ENCODE peak calls at places on chromosomes 6 and 20, in eight cellular contexts. One of them, this sample, is unnamed. For H3K36me3, the result is how much of the 10 kb centered on the place peaks cover.

GRCh38 chr6:169784941-169785340 is 33.5 kb downstream of the ERMARD start:
- DNase-seq in heart right ventricle: no peak
- DNase-seq in heart left ventricle: no peak
- DNase-seq in psoas muscle: no peak
- DNase-seq in IMR-90: no peak
- DNase-seq in body of pancreas: no peak
- DNase-seq in H1: no peak
- DNase-seq in transverse colon: no peak
- DNase-seq in this sample: no peak

GRCh38 chr6:10676403-10676802 is 18.0 kb downstream of the C6orf52 start:
- DNase-seq in heart right ventricle: no peak
- DNase-seq in heart left ventricle: no peak
- DNase-seq in psoas muscle: no peak
- DNase-seq in IMR-90: no peak
- DNase-seq in body of pancreas: no peak
- DNase-seq in H1: no peak
- DNase-seq in transverse colon: no peak
- DNase-seq in this sample: no peak

GRCh38 chr6:104623052-104623690 is 236.5 kb downstream of the HACE1 start:
- DNase-seq in heart right ventricle: no peak
- DNase-seq in heart left ventricle: no peak
- DNase-seq in psoas muscle: no peak
- DNase-seq in IMR-90: no peak
- DNase-seq in body of pancreas: no peak
- DNase-seq in H1: no peak
- DNase-seq in transverse colon: no peak
- DNase-seq in this sample: peak

GRCh38 chr20:63980317-63980805 is 571 bp upstream of the PRPF6 start:
- DNase-seq in heart right ventricle: no peak
- DNase-seq in heart left ventricle: no peak
- DNase-seq in psoas muscle: no peak
- DNase-seq in IMR-90: no peak
- DNase-seq in body of pancreas: no peak
- DNase-seq in H1: no peak
- DNase-seq in transverse colon: no peak
- DNase-seq in this sample: peak

GRCh38 chr20:62724692-62725595 is 16.3 kb downstream of the NTSR1 start:
- DNase-seq in heart right ventricle: no peak
- DNase-seq in heart left ventricle: peak
- DNase-seq in psoas muscle: peak
- DNase-seq in IMR-90: no peak
- DNase-seq in body of pancreas: no peak
- DNase-seq in H1: no peak
- DNase-seq in transverse colon: no peak
- DNase-seq in this sample: no peak

GRCh38 chr6:5681480-5681879 is 325.2 kb downstream of the NRN1 start:
- DNase-seq in heart right ventricle: no peak
- DNase-seq in heart left ventricle: no peak
- DNase-seq in psoas muscle: no peak
- DNase-seq in IMR-90: no peak
- DNase-seq in body of pancreas: no peak
- DNase-seq in H1: no peak
- DNase-seq in transverse colon: no peak
- DNase-seq in this sample: no peak

GRCh38 chr20:475463-476357 is 13.4 kb upstream of the TBC1D20 start:
- DNase-seq in heart right ventricle: no peak
- DNase-seq in heart left ventricle: no peak
- DNase-seq in psoas muscle: no peak
- DNase-seq in IMR-90: no peak
- DNase-seq in body of pancreas: no peak
- DNase-seq in H1: no peak
- DNase-seq in transverse colon: no peak
- DNase-seq in this sample: no peak

GRCh38 chr6:41187924-41188886 is 12.7 kb downstream of the TREML2 start:
- DNase-seq in heart right ventricle: no peak
- DNase-seq in heart left ventricle: no peak
- DNase-seq in psoas muscle: no peak
- DNase-seq in IMR-90: no peak
- DNase-seq in body of pancreas: no peak
- DNase-seq in H1: no peak
- DNase-seq in transverse colon: no peak
- DNase-seq in this sample: no peak

GRCh38 chr6:132456700-132457143 is 55.4 kb upstream of the MOXD1 start:
- DNase-seq in heart right ventricle: peak
- DNase-seq in heart left ventricle: peak
- DNase-seq in psoas muscle: no peak
- DNase-seq in IMR-90: no peak
- DNase-seq in body of pancreas: no peak
- DNase-seq in H1: no peak
- DNase-seq in transverse colon: peak
- DNase-seq in this sample: peak

GRCh38 chr6:42979523-42980177 is 669 bp upstream of the PEX6 start:
- DNase-seq in heart right ventricle: no peak
- DNase-seq in heart left ventricle: no peak
- DNase-seq in psoas muscle: no peak
- DNase-seq in IMR-90: peak
- DNase-seq in body of pancreas: no peak
- DNase-seq in H1: no peak
- DNase-seq in transverse colon: no peak
- DNase-seq in this sample: no peak

GRCh38 chr6:51349866-51350265 is 531.2 kb downstream of the TFAP2B start:
- DNase-seq in heart right ventricle: no peak
- DNase-seq in heart left ventricle: no peak
- DNase-seq in psoas muscle: no peak
- DNase-seq in IMR-90: no peak
- DNase-seq in body of pancreas: no peak
- DNase-seq in H1: no peak
- DNase-seq in transverse colon: peak
- DNase-seq in this sample: no peak

GRCh38 chr6:95576621-95577316 is 566 bp upstream of the MANEA start:
- DNase-seq in heart right ventricle: no peak
- DNase-seq in heart left ventricle: no peak
- DNase-seq in psoas muscle: no peak
- DNase-seq in IMR-90: peak
- DNase-seq in body of pancreas: no peak
- DNase-seq in H1: no peak
- DNase-seq in transverse colon: no peak
- DNase-seq in this sample: no peak

DNA sequence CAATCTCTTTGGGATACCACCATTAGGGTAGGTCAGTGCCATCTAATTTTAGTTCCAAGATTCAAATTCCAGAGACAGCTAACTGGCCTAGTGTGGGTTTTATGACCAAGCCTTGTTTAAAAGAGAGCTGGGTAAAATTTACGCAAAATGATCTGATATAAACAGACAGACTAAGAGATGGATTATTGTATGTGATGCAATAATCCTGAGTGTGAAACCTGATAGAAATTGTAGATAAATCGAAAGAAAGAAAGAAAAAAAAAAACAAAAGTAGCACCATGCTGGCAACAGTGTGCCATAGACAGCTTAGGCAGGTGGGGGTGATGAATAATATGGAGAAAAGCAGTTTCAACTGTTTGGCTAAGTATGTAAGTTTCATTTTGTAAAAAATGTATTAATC is 2.9 kb downstream of the ZNF184 start:
- DNase-seq in heart right ventricle: no peak
- DNase-seq in heart left ventricle: no peak
- DNase-seq in psoas muscle: no peak
- DNase-seq in IMR-90: no peak
- DNase-seq in body of pancreas: no peak
- DNase-seq in H1: no peak
- DNase-seq in transverse colon: no peak
- DNase-seq in this sample: no peak
- TF ChIP-seq CTCF in heart right ventricle: no peak
- TF ChIP-seq CTCF in heart left ventricle: no peak
- TF ChIP-seq CTCF in psoas muscle: no peak
- TF ChIP-seq CTCF in IMR-90: no peak
- TF ChIP-seq CTCF in body of pancreas: no peak
- TF ChIP-seq CTCF in H1: no peak
- TF ChIP-seq CTCF in transverse colon: no peak
- TF ChIP-seq CTCF in this sample: no peak

GRCh38 chr6:31734247-31734702 is 2.1 kb downstream of the CLIC1 start:
- DNase-seq in heart right ventricle: no peak
- DNase-seq in heart left ventricle: no peak
- DNase-seq in psoas muscle: no peak
- DNase-seq in IMR-90: no peak
- DNase-seq in body of pancreas: no peak
- DNase-seq in H1: no peak
- DNase-seq in transverse colon: no peak
- DNase-seq in this sample: no peak

GRCh38 chr6:31732029-31732428 is 2.9 kb upstream of the DDAH2 start:
- DNase-seq in heart right ventricle: no peak
- DNase-seq in heart left ventricle: no peak
- DNase-seq in psoas muscle: no peak
- DNase-seq in IMR-90: no peak
- DNase-seq in body of pancreas: no peak
- DNase-seq in H1: no peak
- DNase-seq in transverse colon: no peak
- DNase-seq in this sample: no peak

GRCh38 chr6:31734703-31735500 is 1.4 kb downstream of the CLIC1 start:
- DNase-seq in heart right ventricle: peak
- DNase-seq in heart left ventricle: peak
- DNase-seq in psoas muscle: no peak
- DNase-seq in IMR-90: peak
- DNase-seq in body of pancreas: no peak
- DNase-seq in H1: peak
- DNase-seq in transverse colon: peak
- DNase-seq in this sample: peak

GRCh38 chr6:31736026-31736767 is at the start of gene CLIC1:
- DNase-seq in heart right ventricle: peak
- DNase-seq in heart left ventricle: peak
- DNase-seq in psoas muscle: peak
- DNase-seq in IMR-90: peak
- DNase-seq in body of pancreas: peak
- DNase-seq in H1: peak
- DNase-seq in transverse colon: peak
- DNase-seq in this sample: peak

DNA sequence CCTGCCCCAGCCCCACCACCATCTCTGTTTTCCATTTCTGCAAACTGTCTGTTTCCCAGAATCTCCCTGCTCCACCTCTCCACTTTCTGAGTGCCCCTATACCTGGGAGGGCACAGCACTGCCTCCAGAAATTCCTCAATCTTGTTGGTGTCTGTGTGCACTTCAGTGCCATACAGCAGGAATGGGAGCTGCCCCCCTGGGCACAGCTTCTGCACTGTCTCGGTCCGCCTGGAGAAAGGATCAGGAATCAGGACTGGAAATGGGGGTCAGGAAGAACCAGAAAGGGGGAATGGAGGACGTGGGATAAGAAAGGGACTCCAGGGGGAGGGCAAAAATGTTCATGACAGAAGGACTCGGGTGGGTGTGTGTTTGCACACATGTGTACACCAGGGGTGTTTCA is 2.6 kb downstream of the CLIC1 start:
- DNase-seq in heart right ventricle: no peak
- DNase-seq in heart left ventricle: no peak
- DNase-seq in psoas muscle: no peak
- DNase-seq in IMR-90: no peak
- DNase-seq in body of pancreas: no peak
- DNase-seq in H1: no peak
- DNase-seq in transverse colon: no peak
- DNase-seq in this sample: no peak
- H3K4me3 ChIP-seq in heart right ventricle: no peak
- H3K4me3 ChIP-seq in heart left ventricle: no peak
- H3K4me3 ChIP-seq in psoas muscle: no peak
- H3K4me3 ChIP-seq in IMR-90: no peak
- H3K4me3 ChIP-seq in body of pancreas: no peak
- H3K4me3 ChIP-seq in H1: no peak
- H3K4me3 ChIP-seq in transverse colon: no peak
- H3K4me3 ChIP-seq in this sample: no peak

DNA sequence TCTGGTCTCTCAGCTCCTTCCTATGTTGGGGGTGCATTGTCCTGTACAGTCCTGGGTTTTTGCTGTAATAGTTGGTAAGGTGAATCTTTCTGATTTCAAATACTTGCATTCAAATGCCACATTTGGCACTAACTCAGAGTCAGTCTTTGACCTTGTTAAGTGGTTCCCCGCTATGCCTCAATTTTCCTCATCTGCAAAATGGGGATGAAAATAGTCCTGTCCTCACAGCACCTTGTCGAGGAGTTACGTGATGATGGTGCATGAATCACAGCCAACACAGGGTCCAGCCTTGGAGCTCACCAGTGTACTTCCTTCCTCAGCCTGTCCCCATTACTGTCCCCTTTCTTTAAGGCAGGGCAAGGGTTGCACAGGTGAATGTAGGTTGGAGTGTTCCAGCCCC is 1.1 kb downstream of the WFDC5 start:
- DNase-seq in heart right ventricle: no peak
- DNase-seq in heart left ventricle: no peak
- DNase-seq in psoas muscle: no peak
- DNase-seq in IMR-90: no peak
- DNase-seq in body of pancreas: no peak
- DNase-seq in H1: no peak
- DNase-seq in transverse colon: no peak
- DNase-seq in this sample: no peak
- H3K36me3 ChIP-seq in heart right ventricle: under half
- H3K36me3 ChIP-seq in heart left ventricle: under half
- H3K36me3 ChIP-seq in psoas muscle: under half
- H3K36me3 ChIP-seq in IMR-90: under half
- H3K36me3 ChIP-seq in body of pancreas: under half
- H3K36me3 ChIP-seq in H1: under half
- H3K36me3 ChIP-seq in transverse colon: under half
- H3K36me3 ChIP-seq in this sample: under half

GRCh38 chr20:43906505-43907034 is 8.1 kb upstream of the TOX2 start:
- DNase-seq in heart right ventricle: no peak
- DNase-seq in heart left ventricle: no peak
- DNase-seq in psoas muscle: no peak
- DNase-seq in IMR-90: no peak
- DNase-seq in body of pancreas: no peak
- DNase-seq in H1: no peak
- DNase-seq in transverse colon: no peak
- DNase-seq in this sample: no peak

GRCh38 chr20:43911066-43911465 is 3.6 kb upstream of the TOX2 start:
- DNase-seq in heart right ventricle: no peak
- DNase-seq in heart left ventricle: no peak
- DNase-seq in psoas muscle: no peak
- DNase-seq in IMR-90: peak
- DNase-seq in body of pancreas: no peak
- DNase-seq in H1: no peak
- DNase-seq in transverse colon: no peak
- DNase-seq in this sample: peak

GRCh38 chr20:43909211-43909610 is 5.4 kb upstream of the TOX2 start:
- DNase-seq in heart right ventricle: no peak
- DNase-seq in heart left ventricle: no peak
- DNase-seq in psoas muscle: no peak
- DNase-seq in IMR-90: no peak
- DNase-seq in body of pancreas: no peak
- DNase-seq in H1: no peak
- DNase-seq in transverse colon: no peak
- DNase-seq in this sample: no peak

GRCh38 chr20:43910564-43910963 is 4.1 kb upstream of the TOX2 start:
- DNase-seq in heart right ventricle: no peak
- DNase-seq in heart left ventricle: no peak
- DNase-seq in psoas muscle: no peak
- DNase-seq in IMR-90: no peak
- DNase-seq in body of pancreas: no peak
- DNase-seq in H1: no peak
- DNase-seq in transverse colon: no peak
- DNase-seq in this sample: no peak

DNA sequence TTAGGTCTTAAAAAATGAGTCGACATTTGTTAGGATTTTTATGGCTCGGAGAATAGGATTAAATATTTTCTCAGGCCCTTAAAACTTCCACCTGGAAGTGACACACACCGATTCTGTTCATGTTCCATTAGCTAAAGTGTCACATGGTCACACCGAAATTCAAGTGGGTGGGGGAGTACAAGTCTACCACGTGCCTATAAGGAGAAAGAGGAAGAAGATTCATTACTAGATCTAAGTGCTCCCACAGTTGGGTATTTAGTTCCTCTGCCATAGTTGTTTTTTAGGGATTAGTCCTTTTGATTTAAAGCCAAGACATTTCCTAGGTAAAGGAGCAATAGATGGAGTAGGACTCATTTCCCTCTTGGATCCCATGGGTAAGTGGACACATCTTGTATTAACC is 4.9 kb upstream of the TOX2 start:
- DNase-seq in heart right ventricle: no peak
- DNase-seq in heart left ventricle: no peak
- DNase-seq in psoas muscle: no peak
- DNase-seq in IMR-90: no peak
- DNase-seq in body of pancreas: no peak
- DNase-seq in H1: no peak
- DNase-seq in transverse colon: no peak
- DNase-seq in this sample: no peak
- TF ChIP-seq CTCF in heart right ventricle: no peak
- TF ChIP-seq CTCF in heart left ventricle: no peak
- TF ChIP-seq CTCF in psoas muscle: no peak
- TF ChIP-seq CTCF in IMR-90: no peak
- TF ChIP-seq CTCF in body of pancreas: no peak
- TF ChIP-seq CTCF in H1: no peak
- TF ChIP-seq CTCF in transverse colon: no peak
- TF ChIP-seq CTCF in this sample: no peak